ENCODE peak calls at places on chromosomes 16 and 17, in ten cellular contexts. Q, M, C, H, Z, Y, N, T, X and W are unnamed samples.

GRCh38 chr17:34420900-34421299 is 57.9 kb upstream of the CCL1 start:
- DNase-seq in M (no peak), T (no peak), N (no peak), Z (no peak), C (no peak), Y (no peak), H (no peak), X (no peak), Q (no peak), W (no peak)

GRCh38 chr17:27947005-27947406 is 53.8 kb upstream of the LYRM9 start:
- DNase-seq in Y (no peak), Q (no peak), M (no peak), C (no peak), X (no peak), T (no peak), Z (no peak), N (no peak), H (no peak), W (no peak)

GRCh38 chr17:69265873-69266272 is 37.2 kb upstream of the ABCA10 start:
- DNase-seq in Z (no peak), X (no peak), Y (no peak), N (no peak), C (no peak), H (no peak), T (no peak), Q (no peak), M (no peak), W (no peak)

GRCh38 chr17:7428557-7428956 is at the start of gene SPEM3:
- DNase-seq in H (no peak), T (no peak), C (no peak), Y (no peak), Z (no peak), N (no peak), Q (no peak), X (no peak), M (no peak), W (no peak)

GRCh38 chr16:86722970-86723369 is 144.6 kb downstream of the FOXL1 start:
- DNase-seq in M (no peak), H (no peak), X (no peak), N (no peak), Z (no peak), C (no peak), Y (peak), T (no peak), Q (no peak), W (no peak)

GRCh38 chr16:55466209-55466608 is 12.8 kb upstream of the MMP2 start:
- DNase-seq in M (no peak), T (no peak), Q (no peak), H (no peak), X (peak), C (no peak), N (no peak), Z (no peak), Y (no peak), W (no peak)

GRCh38 chr17:13154403-13154802 is 136.6 kb upstream of the ELAC2 start:
- DNase-seq in Z (no peak), Y (no peak), M (no peak), Q (no peak), C (no peak), H (no peak), X (no peak), N (no peak), T (no peak), W (no peak)

GRCh38 chr17:6755731-6756184 is at the start of gene XAF1:
- DNase-seq in Y (peak), T (no peak), N (peak), M (no peak), X (no peak), C (peak), Z (no peak), H (peak), Q (peak), W (peak)

GRCh38 chr17:38958756-38959155 is 8.4 kb downstream of the FBXO47 start:
- DNase-seq in C (no peak), H (no peak), Q (no peak), T (no peak), M (no peak), Y (peak), Z (no peak), X (no peak), N (no peak), W (no peak)

GRCh38 chr17:72466199-72466598 is 345.4 kb downstream of the SOX9 start:
- DNase-seq in X (peak), T (no peak), Z (no peak), N (peak), C (no peak), Q (no peak), M (no peak), H (no peak), Y (peak), W (peak)

GRCh38 chr17:82212331-82213250 is at the start of gene CCDC57:
- DNase-seq in X (peak), N (peak), T (peak), H (peak), C (no peak), M (no peak), Z (peak), Y (peak), Q (peak), W (peak)

GRCh38 chr17:5523249-5523648 is 36.9 kb downstream of the MIS12 start:
- DNase-seq in Y (no peak), H (no peak), M (no peak), Z (no peak), N (no peak), Q (no peak), X (no peak), T (no peak), C (no peak), W (no peak)

GRCh38 chr16:12009462-12009861 is 32.9 kb downstream of the SNX29 start:
- DNase-seq in Q (no peak), X (no peak), N (no peak), C (no peak), M (no peak), H (peak), Y (no peak), T (no peak), Z (no peak), W (no peak)

GRCh38 chr16:56793504-56793903 is 63.6 kb downstream of the NUP93 start:
- DNase-seq in C (no peak), H (no peak), Y (peak), Z (no peak), T (peak), N (no peak), X (no peak), M (no peak), Q (peak), W (no peak)

GRCh38 chr16:87495578-87495977 is 2.8 kb upstream of the ZCCHC14 start:
- DNase-seq in M (no peak), H (no peak), T (no peak), X (no peak), Q (no peak), N (no peak), Z (no peak), C (no peak), Y (no peak), W (no peak)

GRCh38 chr17:76268991-76269981 is 4.1 kb downstream of the UBALD2 start:
- DNase-seq in Z (peak), Q (peak), X (no peak), T (no peak), M (no peak), N (peak), C (no peak), H (no peak), Y (no peak), W (no peak)

GRCh38 chr16:19400709-19401108 is 17.0 kb upstream of the TMC5 start:
- DNase-seq in Y (no peak), N (no peak), Q (no peak), X (no peak), Z (no peak), M (no peak), T (no peak), C (no peak), H (peak), W (no peak)

GRCh38 chr17:5263441-5263840 is 18.6 kb upstream of the RABEP1 start:
- DNase-seq in Q (no peak), T (no peak), X (no peak), N (no peak), Z (no peak), C (no peak), Y (no peak), H (no peak), M (no peak), W (no peak)

GRCh38 chr16:29192329-29193247 is 207.7 kb downstream of the LAT start:
- DNase-seq in C (no peak), Q (no peak), Y (no peak), Z (no peak), T (no peak), H (no peak), M (no peak), N (peak), X (peak), W (no peak)

GRCh38 chr16:21301895-21302291 is 23.8 kb upstream of the CRYM start:
- DNase-seq in N (no peak), Q (no peak), H (no peak), C (no peak), Z (no peak), X (no peak), M (no peak), T (peak), Y (no peak), W (no peak)

GRCh38 chr16:25084797-25085196 is 26.7 kb upstream of the LCMT1 start:
- DNase-seq in M (no peak), Z (no peak), N (no peak), H (no peak), C (no peak), Y (no peak), Q (no peak), X (no peak), T (no peak), W (no peak)

GRCh38 chr17:73286863-73287296 is 24.9 kb downstream of the CDC42EP4 start:
- DNase-seq in Q (no peak), N (no peak), Z (no peak), C (no peak), X (no peak), M (no peak), H (no peak), Y (peak), T (peak), W (no peak)

GRCh38 chr16:14003119-14003570 is 68.0 kb upstream of the MRTFB start:
- DNase-seq in H (peak), Y (peak), T (peak), M (peak), X (peak), N (peak), C (no peak), Z (no peak), Q (no peak), W (peak)

GRCh38 chr17:10059684-10060211 is 138.7 kb downstream of the GAS7 start:
- DNase-seq in N (no peak), X (no peak), Z (no peak), H (no peak), Y (no peak), M (no peak), Q (no peak), T (no peak), C (no peak), W (no peak)

GRCh38 chr17:45914036-45914717 is 19.8 kb downstream of the MAPT start:
- DNase-seq in Y (no peak), X (no peak), C (no peak), T (no peak), M (no peak), H (no peak), Q (no peak), N (no peak), Z (no peak), W (no peak)

GRCh38 chr16:53083123-53083522 is 28.3 kb downstream of the CHD9 start:
- DNase-seq in H (no peak), N (no peak), Z (no peak), M (no peak), T (no peak), Q (no peak), C (no peak), X (no peak), Y (peak), W (no peak)

GRCh38 chr17:8894189-8894611 is 26.7 kb upstream of the PIK3R6 start:
- DNase-seq in H (no peak), X (peak), N (no peak), Y (no peak), Q (no peak), Z (no peak), M (no peak), T (no peak), C (no peak), W (no peak)

GRCh38 chr16:28212532-28212873 is 738 bp upstream of the XPO6 start:
- DNase-seq in T (peak), Z (no peak), X (no peak), N (no peak), M (no peak), Y (peak), H (no peak), Q (no peak), C (no peak), W (no peak)

GRCh38 chr17:10550014-10550413 is 556 bp upstream of the MYH2 start:
- DNase-seq in T (no peak), N (no peak), H (no peak), C (no peak), M (no peak), Z (no peak), X (no peak), Y (no peak), Q (no peak), W (no peak)

GRCh38 chr17:56087199-56087598 is 66.1 kb upstream of the ANKFN1 start:
- DNase-seq in Q (no peak), M (no peak), C (no peak), Y (no peak), H (no peak), Z (no peak), N (no peak), T (no peak), X (no peak), W (no peak)

GRCh38 chr17:3754458-3755334 is 31.0 kb downstream of the HASPIN start:
- DNase-seq in Y (peak), N (peak), Q (peak), M (no peak), X (no peak), H (no peak), T (peak), C (peak), Z (peak), W (peak)

GRCh38 chr17:27323538-27324212 is 29.8 kb downstream of the WSB1 start:
- DNase-seq in T (peak), X (peak), Z (no peak), M (peak), N (peak), C (no peak), Y (peak), Q (no peak), H (no peak), W (peak)

GRCh38 chr16:2702871-2703745 is 16.9 kb downstream of the PRSS27 start:
- DNase-seq in N (peak), M (no peak), C (no peak), Y (no peak), T (no peak), H (no peak), Q (no peak), Z (no peak), X (no peak), W (no peak)

GRCh38 chr16:26765087-26765486 is 301.6 kb upstream of the C16orf82 start:
- DNase-seq in T (peak), M (no peak), C (no peak), N (no peak), Y (no peak), H (peak), Q (no peak), Z (peak), X (no peak), W (no peak)

GRCh38 chr17:73311781-73312641 is at the start of gene CDC42EP4:
- DNase-seq in X (peak), Z (peak), H (peak), Y (peak), M (peak), T (peak), Q (peak), C (peak), N (peak), W (peak)

GRCh38 chr17:31433091-31433790 is 41.8 kb downstream of the RAB11FIP4 start:
- DNase-seq in Y (no peak), N (peak), X (no peak), M (no peak), Z (no peak), H (peak), Q (peak), C (peak), T (no peak), W (no peak)

GRCh38 chr16:23424292-23424958 is 28.6 kb downstream of the COG7 start:
- DNase-seq in M (no peak), Z (no peak), Y (no peak), Q (no peak), T (peak), N (peak), C (no peak), X (no peak), H (no peak), W (peak)

GRCh38 chr17:51118330-51119195 is 2.1 kb downstream of the SPAG9 start:
- DNase-seq in C (no peak), Q (no peak), Z (peak), N (no peak), Y (no peak), M (no peak), X (peak), H (peak), T (peak), W (peak)

GRCh38 chr16:86618431-86619262 is 40.3 kb downstream of the FOXL1 start:
- DNase-seq in Q (no peak), H (no peak), X (no peak), M (no peak), T (no peak), Y (peak), Z (no peak), N (no peak), C (no peak), W (no peak)